ENCODE peak calls at places on chromosomes 16 and 17, in eight cellular contexts. T is lung, W is K562, C is pancreas, E is cardiac muscle cell, A is SK-N-SH, Y is stomach, Z is coronary artery. S is an unnamed sample.

GRCh38 chr16:90018297-90019200 is 707 bp downstream of the DBNDD1 start:
- DNase-seq in T (no peak), W (peak), C (no peak), E (peak), A (peak), Y (peak), Z (no peak), S (no peak)

GRCh38 chr17:8859804-8860430 is 7.6 kb downstream of the PIK3R6 start:
- DNase-seq in T (no peak), W (no peak), C (no peak), E (no peak), A (no peak), Y (no peak), Z (no peak), S (no peak)

GRCh38 chr16:73350707-73351452 is 303.0 kb upstream of the ZFHX3 start:
- DNase-seq in T (no peak), W (no peak), C (no peak), E (peak), A (peak), Y (no peak), Z (no peak), S (no peak)

GRCh38 chr16:88784074-88784855 is 755 bp downstream of the PIEZO1 start:
- DNase-seq in T (peak), W (peak), C (peak), E (peak), A (peak), Y (peak), Z (peak), S (peak)

GRCh38 chr16:19502395-19503131 is 19.3 kb downstream of the GDE1 start:
- DNase-seq in T (peak), W (peak), C (peak), E (peak), A (peak), Y (peak), Z (no peak), S (peak)

GRCh38 chr17:62565817-62566216 is 61.7 kb upstream of the MRC2 start:
- DNase-seq in T (no peak), W (no peak), C (no peak), E (no peak), A (no peak), Y (no peak), Z (no peak), S (no peak)

GRCh38 chr17:1087381-1088241 is 90.7 kb downstream of the TIMM22 start:
- DNase-seq in T (peak), W (peak), C (peak), E (peak), A (peak), Y (peak), Z (peak), S (no peak)

GRCh38 chr17:28347261-28347891 is 10.0 kb downstream of the POLDIP2 start:
- DNase-seq in T (no peak), W (no peak), C (peak), E (no peak), A (no peak), Y (peak), Z (no peak), S (no peak)

GRCh38 chr17:81235822-81236740 is 2.8 kb downstream of the TEPSIN start:
- DNase-seq in T (no peak), W (no peak), C (no peak), E (no peak), A (no peak), Y (no peak), Z (no peak), S (no peak)

GRCh38 chr17:29870836-29871430 is 59.1 kb downstream of the SSH2 start:
- DNase-seq in T (no peak), W (no peak), C (no peak), E (no peak), A (no peak), Y (no peak), Z (no peak), S (no peak)

GRCh38 chr16:6682142-6682811 is 650.4 kb upstream of the RBFOX1 start:
- DNase-seq in T (no peak), W (peak), C (peak), E (peak), A (peak), Y (peak), Z (no peak), S (no peak)

GRCh38 chr16:17205279-17206139 is 265.3 kb downstream of the XYLT1 start:
- DNase-seq in T (no peak), W (no peak), C (peak), E (peak), A (no peak), Y (peak), Z (no peak), S (no peak)

GRCh38 chr17:59365383-59365981 is 34.0 kb downstream of the YPEL2 start:
- DNase-seq in T (no peak), W (peak), C (no peak), E (peak), A (peak), Y (no peak), Z (no peak), S (no peak)

GRCh38 chr16:53068423-53068833 is 13.6 kb downstream of the CHD9 start:
- DNase-seq in T (no peak), W (no peak), C (no peak), E (no peak), A (no peak), Y (no peak), Z (no peak), S (no peak)

GRCh38 chr16:48971571-48972071 is 310.0 kb downstream of the CBLN1 start:
- DNase-seq in T (no peak), W (no peak), C (no peak), E (no peak), A (no peak), Y (no peak), Z (peak), S (no peak)

GRCh38 chr17:82750241-82750905 is 1.5 kb upstream of the TBCD start:
- DNase-seq in T (no peak), W (no peak), C (no peak), E (no peak), A (no peak), Y (no peak), Z (no peak), S (no peak)

GRCh38 chr16:18984425-18985005 is 781 bp downstream of the TMC7 start:
- DNase-seq in T (no peak), W (no peak), C (no peak), E (no peak), A (no peak), Y (no peak), Z (no peak), S (no peak)

GRCh38 chr16:68960910-68961309 is 117.6 kb downstream of the TANGO6 start:
- DNase-seq in T (no peak), W (no peak), C (no peak), E (no peak), A (no peak), Y (no peak), Z (no peak), S (no peak)

GRCh38 chr17:72826602-72827001 is 265.9 kb downstream of the SLC39A11 start:
- DNase-seq in T (no peak), W (no peak), C (no peak), E (no peak), A (no peak), Y (no peak), Z (no peak), S (no peak)

GRCh38 chr16:2147981-2148671 is at the start of gene RAB26:
- DNase-seq in T (peak), W (peak), C (peak), E (peak), A (peak), Y (peak), Z (no peak), S (peak)

GRCh38 chr17:79832211-79833109 is 6.8 kb downstream of the CBX4 start:
- DNase-seq in T (no peak), W (peak), C (peak), E (peak), A (peak), Y (peak), Z (no peak), S (no peak)

GRCh38 chr17:34725008-34725407 is 145.6 kb downstream of the TMEM132E start:
- DNase-seq in T (no peak), W (no peak), C (no peak), E (no peak), A (no peak), Y (no peak), Z (peak), S (no peak)

GRCh38 chr17:4584125-4584834 is at the start of gene SMTNL2:
- DNase-seq in T (no peak), W (peak), C (no peak), E (peak), A (peak), Y (no peak), Z (no peak), S (no peak)

GRCh38 chr17:57803026-57803425 is 46.8 kb downstream of the MRPS23 start:
- DNase-seq in T (no peak), W (no peak), C (no peak), E (no peak), A (no peak), Y (no peak), Z (no peak), S (no peak)

GRCh38 chr17:78022425-78022824 is 63.9 kb downstream of the TNRC6C start:
- DNase-seq in T (no peak), W (no peak), C (no peak), E (no peak), A (no peak), Y (no peak), Z (no peak), S (no peak)

GRCh38 chr17:52106638-52107261 is 51.8 kb downstream of the CA10 start:
- DNase-seq in T (no peak), W (peak), C (peak), E (peak), A (peak), Y (peak), Z (no peak), S (no peak)

GRCh38 chr17:35614835-35615234 is 27.7 kb downstream of the AP2B1 start:
- DNase-seq in T (no peak), W (no peak), C (no peak), E (no peak), A (no peak), Y (no peak), Z (no peak), S (no peak)

GRCh38 chr17:9512323-9513168 is 63.1 kb downstream of the STX8 start:
- DNase-seq in T (no peak), W (no peak), C (no peak), E (no peak), A (no peak), Y (no peak), Z (no peak), S (no peak)

GRCh38 chr16:7644171-7644570 is 311.5 kb downstream of the RBFOX1 start:
- DNase-seq in T (no peak), W (no peak), C (no peak), E (no peak), A (no peak), Y (no peak), Z (no peak), S (no peak)

GRCh38 chr16:89921699-89922476 is 1.3 kb upstream of the TUBB3 start:
- DNase-seq in T (peak), W (peak), C (no peak), E (peak), A (peak), Y (peak), Z (peak), S (peak)

GRCh38 chr16:11586856-11587642 is at the start of gene LITAF:
- DNase-seq in T (peak), W (peak), C (peak), E (peak), A (peak), Y (peak), Z (peak), S (peak)
- H3K27ac ChIP-seq in T (peak), W (peak), C (peak), E (no peak), A (peak), Y (peak), Z (peak), S (peak)

GRCh38 chr17:76957600-76958464 is 89.6 kb downstream of the MGAT5B start:
- DNase-seq in T (no peak), W (no peak), C (no peak), E (peak), A (no peak), Y (no peak), Z (no peak), S (no peak)
- H3K4me3 ChIP-seq in T (no peak), W (no peak), C (no peak), E (no peak), A (no peak), Y (no peak), Z (no peak), S (no peak)

GRCh38 chr17:42853597-42853967 is 2.6 kb downstream of the AOC3 start:
- DNase-seq in T (no peak), W (no peak), C (no peak), E (no peak), A (no peak), Y (no peak), Z (no peak), S (peak)

GRCh38 chr17:42853004-42853403 is 2.0 kb downstream of the AOC3 start:
- DNase-seq in T (no peak), W (no peak), C (no peak), E (no peak), A (no peak), Y (no peak), Z (peak), S (no peak)

GRCh38 chr17:42850964-42851363 is at the start of gene AOC3:
- DNase-seq in T (no peak), W (no peak), C (no peak), E (no peak), A (no peak), Y (no peak), Z (peak), S (no peak)

GRCh38 chr17:42853968-42854790 is 3.2 kb downstream of the AOC3 start:
- DNase-seq in T (no peak), W (no peak), C (no peak), E (no peak), A (no peak), Y (no peak), Z (no peak), S (no peak)

DNA sequence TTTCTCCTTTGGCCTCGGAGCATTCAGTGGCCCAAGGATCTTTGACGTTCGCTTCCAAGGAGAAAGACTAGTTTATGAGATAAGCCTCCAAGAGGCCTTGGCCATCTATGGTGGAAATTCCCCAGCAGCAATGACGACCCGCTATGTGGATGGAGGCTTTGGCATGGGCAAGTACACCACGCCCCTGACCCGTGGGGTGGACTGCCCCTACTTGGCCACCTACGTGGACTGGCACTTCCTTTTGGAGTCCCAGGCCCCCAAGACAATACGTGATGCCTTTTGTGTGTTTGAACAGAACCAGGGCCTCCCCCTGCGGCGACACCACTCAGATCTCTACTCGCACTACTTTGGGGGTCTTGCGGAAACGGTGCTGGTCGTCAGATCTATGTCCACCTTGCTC is 1.4 kb downstream of the AOC3 start:
- DNase-seq in T (no peak), W (no peak), C (no peak), E (no peak), A (no peak), Y (no peak), Z (peak), S (no peak)
- H3K27ac ChIP-seq in T (no peak), W (no peak), C (no peak), E (no peak), A (no peak), Y (no peak), Z (peak), S (peak)

GRCh38 chr16:54817432-54817831 is 113.2 kb upstream of the IRX5 start:
- DNase-seq in T (peak), W (peak), C (no peak), E (peak), A (peak), Y (peak), Z (no peak), S (no peak)
- H3K4me3 ChIP-seq in T (no peak), W (no peak), C (no peak), E (no peak), A (no peak), Y (no peak), Z (no peak), S (no peak)

GRCh38 chr17:49260011-49260921 is 29.7 kb upstream of the PHOSPHO1 start:
- DNase-seq in T (peak), W (peak), C (peak), E (peak), A (peak), Y (peak), Z (peak), S (peak)
- H3K27ac ChIP-seq in T (peak), W (no peak), C (peak), E (no peak), A (peak), Y (peak), Z (peak), S (peak)

DNA sequence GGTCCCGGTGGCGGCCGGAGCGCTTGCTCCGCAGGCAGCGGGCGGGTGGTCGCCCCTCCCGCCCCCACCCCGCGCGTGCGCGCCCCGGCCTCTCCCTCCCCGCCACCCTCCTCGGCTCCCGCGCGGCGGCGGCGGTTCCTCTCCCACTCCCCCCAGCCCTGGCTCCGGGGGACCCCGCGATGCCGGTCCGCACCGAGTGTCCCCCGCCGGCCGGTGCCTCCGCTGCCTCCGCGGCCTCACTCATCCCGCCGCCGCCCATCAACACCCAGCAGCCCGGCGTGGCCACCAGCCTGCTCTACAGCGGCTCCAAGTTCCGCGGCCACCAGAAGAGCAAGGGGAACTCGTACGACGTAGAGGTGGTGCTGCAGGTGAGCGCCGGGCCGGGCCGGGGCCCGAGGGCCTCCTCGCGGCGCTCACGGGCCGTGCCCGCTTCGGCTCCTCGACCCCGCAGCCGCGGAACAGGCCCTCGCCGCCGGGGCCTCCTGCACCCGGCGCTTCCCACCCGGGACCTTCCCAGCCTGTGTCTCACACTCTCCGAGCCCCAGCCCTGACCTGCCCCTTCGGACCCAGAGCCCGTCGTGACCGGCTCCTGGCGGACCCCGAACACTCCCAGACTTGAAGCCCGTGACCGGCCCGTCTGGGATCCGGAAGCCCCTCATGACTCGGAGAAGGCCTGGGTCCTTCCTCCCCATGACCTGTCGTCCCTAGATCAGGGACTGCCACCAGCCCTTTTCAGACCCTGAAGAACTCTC is 503 bp downstream of the GID4 start:
- DNase-seq in T (no peak), W (peak), C (peak), E (peak), A (peak), Y (peak), Z (no peak), S (peak)
- H3K4me3 ChIP-seq in T (peak), W (peak), C (peak), E (peak), A (peak), Y (peak), Z (peak), S (peak)

GRCh38 chr17:42194133-42194899 is at the start of gene GHDC:
- DNase-seq in T (peak), W (peak), C (peak), E (peak), A (peak), Y (peak), Z (peak), S (peak)
- H3K27ac ChIP-seq in T (peak), W (peak), C (peak), E (no peak), A (no peak), Y (peak), Z (peak), S (peak)

GRCh38 chr16:67199011-67199807 is at the start of gene ELMO3:
- DNase-seq in T (peak), W (peak), C (peak), E (peak), A (peak), Y (peak), Z (no peak), S (no peak)
- H3K4me3 ChIP-seq in T (peak), W (no peak), C (peak), E (no peak), A (no peak), Y (peak), Z (no peak), S (peak)

DNA sequence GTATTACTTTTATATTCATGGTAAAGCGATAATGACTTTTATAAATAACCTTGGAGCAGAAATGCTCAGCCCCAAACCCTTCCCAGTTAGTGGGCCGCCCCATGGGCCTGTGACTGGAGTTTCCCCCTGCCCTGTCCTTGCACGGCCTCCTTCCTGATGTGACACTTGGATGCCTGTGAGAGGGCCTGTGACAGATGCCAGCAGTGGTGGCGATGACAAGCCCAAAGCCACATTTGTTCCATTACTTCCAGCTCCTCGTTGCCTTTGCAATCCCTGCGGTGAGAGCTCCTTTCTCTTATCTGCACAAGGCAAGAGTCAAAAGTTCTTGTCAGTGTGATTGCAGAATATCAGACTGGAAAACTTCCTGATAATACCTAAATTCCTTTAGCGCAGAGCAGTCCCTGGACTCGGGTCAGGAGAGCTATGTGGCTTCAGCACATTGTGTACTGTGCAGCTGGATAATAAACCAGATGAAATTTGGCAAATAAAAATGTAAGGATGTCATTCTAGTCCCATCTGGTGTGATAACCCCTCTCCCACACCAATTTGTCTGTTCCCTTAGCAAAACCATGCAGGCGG is 54.4 kb upstream of the ARHGAP44 start:
- DNase-seq in T (no peak), W (no peak), C (no peak), E (peak), A (no peak), Y (no peak), Z (no peak), S (no peak)
- H3K27ac ChIP-seq in T (peak), W (no peak), C (no peak), E (peak), A (no peak), Y (no peak), Z (peak), S (no peak)

DNA sequence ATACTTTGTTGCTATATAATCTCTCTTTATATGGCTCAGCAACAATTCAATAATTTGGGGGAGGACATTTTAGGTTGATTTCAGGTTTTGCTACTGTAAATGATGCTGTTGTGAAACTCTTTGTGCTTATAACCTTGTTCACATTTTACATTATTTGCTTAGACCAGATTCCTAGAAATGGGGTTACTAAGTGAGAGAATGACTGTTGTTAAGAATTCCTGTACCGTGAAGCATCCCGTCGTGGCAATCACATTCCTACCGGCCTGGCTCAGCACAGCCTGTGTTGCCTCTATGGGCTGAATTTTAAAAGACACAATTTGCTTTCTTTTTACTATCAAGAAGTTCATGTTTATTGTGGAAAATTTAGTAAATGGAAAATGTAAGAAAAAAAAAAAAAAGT is 31.4 kb downstream of the B9D1 start:
- DNase-seq in T (no peak), W (no peak), C (no peak), E (no peak), A (no peak), Y (peak), Z (no peak), S (no peak)
- H3K4me3 ChIP-seq in T (no peak), W (no peak), C (no peak), E (no peak), A (no peak), Y (no peak), Z (no peak), S (no peak)

S was measured in suprapubic skin.